ENCODE peak calls at places on chromosome X, in eight cellular contexts. Q is activated CD4-positive, alpha-beta T cell treated with anti-CD3 and anti-CD28 coated beads for 4 hours; O is astrocyte; E is NCI-H146; N is GDM1; L is effector CD4-positive, alpha-beta T cell; G is RCC 7860; U is T-cell. I is an unnamed sample.

GRCh38 chrX:2627272-2627867 is 63.7 kb upstream of the CD99 start:
- DNase-seq in Q (peak; percentile 37), O (peak; percentile 14), E (no peak), N (no peak), L (peak; percentile 21), G (peak; percentile 42), U (peak; percentile 16), I (peak; percentile 63)

GRCh38 chrX:38006283-38006682 is at the start of gene SYTL5:
- DNase-seq in Q (no peak), O (peak; percentile 0), E (no peak), N (no peak), L (no peak), G (no peak), U (no peak), I (no peak)

GRCh38 chrX:131816551-131817136 is 206.5 kb upstream of the STK26 start:
- DNase-seq in Q (peak; percentile 73), O (peak; percentile 46), E (no peak), N (peak; percentile 78), L (peak; percentile 91), G (no peak), U (peak; percentile 52), I (peak; percentile 78)

GRCh38 chrX:71282514-71283408 is 674 bp upstream of the NONO start:
- DNase-seq in Q (peak; percentile 41), O (peak; percentile 58), E (peak; percentile 76), N (no peak), L (peak; percentile 23), G (peak; percentile 40), U (peak; percentile 9), I (peak; percentile 44)

GRCh38 chrX:66760648-66761047 is 121.8 kb upstream of the EDA2R start:
- DNase-seq in Q (no peak), O (no peak), E (no peak), N (no peak), L (no peak), G (no peak), U (no peak), I (no peak)

GRCh38 chrX:100928660-100929613 is at the start of gene XKRX:
- DNase-seq in Q (peak; percentile 34), O (peak; percentile 3), E (peak; percentile 75), N (no peak), L (no peak), G (no peak), U (peak; percentile 5), I (peak; percentile 25)

GRCh38 chrX:42855262-42855661 is 77.3 kb upstream of the PPP1R2C start:
- DNase-seq in Q (no peak), O (no peak), E (no peak), N (no peak), L (no peak), G (no peak), U (no peak), I (no peak)

GRCh38 chrX:2664497-2664896 is 26.6 kb upstream of the CD99 start:
- DNase-seq in Q (no peak), O (peak; percentile 76), E (no peak), N (no peak), L (no peak), G (no peak), U (no peak), I (no peak)

GRCh38 chrX:8755813-8756212 is 23.9 kb upstream of the ANOS1 start:
- DNase-seq in Q (no peak), O (peak; percentile 10), E (no peak), N (no peak), L (no peak), G (no peak), U (no peak), I (no peak)

GRCh38 chrX:119406739-119407138 is 7.6 kb downstream of the SLC25A43 start:
- DNase-seq in Q (no peak), O (peak; percentile 22), E (no peak), N (no peak), L (no peak), G (peak; percentile 23), U (no peak), I (no peak)

GRCh38 chrX:112609631-112610030 is 70.1 kb downstream of the LHFPL1 start:
- DNase-seq in Q (no peak), O (no peak), E (no peak), N (no peak), L (no peak), G (no peak), U (no peak), I (no peak)

GRCh38 chrX:138026211-138026610 is 460.3 kb downstream of the ZIC3 start:
- DNase-seq in Q (no peak), O (no peak), E (peak; percentile 67), N (no peak), L (no peak), G (peak; percentile 4), U (no peak), I (no peak)

GRCh38 chrX:146224442-146224841 is 406.8 kb downstream of the SLITRK2 start:
- DNase-seq in Q (no peak), O (no peak), E (no peak), N (no peak), L (no peak), G (no peak), U (no peak), I (no peak)

GRCh38 chrX:53445977-53446376 is 11.8 kb upstream of the HSD17B10 start:
- DNase-seq in Q (peak; percentile 11), O (no peak), E (peak; percentile 43), N (no peak), L (no peak), G (no peak), U (peak; percentile 20), I (peak; percentile 62)

I was measured in activated CD4-positive, alpha-beta memory T cell treated with anti-CD3 and anti-CD28 coated beads, Interleukin-2, amount 10 ng/mL, durations not matched to agents 7 days and 5 days.